ENCODE peak calls at places on chromosome 3, in eight cellular contexts. One of them, this sample, is unnamed.

GRCh38 chr3:125055165-125055912 is 458 bp downstream of the HEG1 start:
- DNase-seq in endodermal cell: peak; percentile 70
- DNase-seq in dorsolateral prefrontal cortex: no peak
- DNase-seq in MCF 10A: no peak
- DNase-seq in CD4-positive, alpha-beta T cell: no peak
- DNase-seq in GM13976: peak; percentile 69
- DNase-seq in left ventricle myocardium inferior: peak; percentile 49
- DNase-seq in AG09309: no peak
- DNase-seq in this sample: no peak

GRCh38 chr3:47932431-47932830 is 83.8 kb downstream of the MAP4 start:
- DNase-seq in left ventricle myocardium inferior: no peak
- DNase-seq in endodermal cell: no peak
- DNase-seq in dorsolateral prefrontal cortex: no peak
- DNase-seq in CD4-positive, alpha-beta T cell: no peak
- DNase-seq in GM13976: no peak
- DNase-seq in MCF 10A: no peak
- DNase-seq in AG09309: no peak
- DNase-seq in this sample: no peak

GRCh38 chr3:55272031-55272645 is 215.0 kb downstream of the WNT5A start:
- DNase-seq in dorsolateral prefrontal cortex: no peak
- DNase-seq in left ventricle myocardium inferior: no peak
- DNase-seq in AG09309: no peak
- DNase-seq in CD4-positive, alpha-beta T cell: no peak
- DNase-seq in endodermal cell: no peak
- DNase-seq in GM13976: no peak
- DNase-seq in MCF 10A: no peak
- DNase-seq in this sample: no peak

GRCh38 chr3:7977245-7978103 is 524.1 kb upstream of the LMCD1 start:
- DNase-seq in endodermal cell: peak; percentile 53
- DNase-seq in dorsolateral prefrontal cortex: no peak
- DNase-seq in MCF 10A: peak; percentile 8
- DNase-seq in left ventricle myocardium inferior: no peak
- DNase-seq in CD4-positive, alpha-beta T cell: no peak
- DNase-seq in AG09309: no peak
- DNase-seq in GM13976: no peak
- DNase-seq in this sample: no peak

GRCh38 chr3:27561591-27561990 is 77.4 kb upstream of the SLC4A7 start:
- DNase-seq in AG09309: no peak
- DNase-seq in left ventricle myocardium inferior: no peak
- DNase-seq in dorsolateral prefrontal cortex: no peak
- DNase-seq in GM13976: no peak
- DNase-seq in MCF 10A: no peak
- DNase-seq in endodermal cell: no peak
- DNase-seq in CD4-positive, alpha-beta T cell: no peak
- DNase-seq in this sample: no peak

GRCh38 chr3:160226026-160226739 is 961 bp downstream of the C3orf80 start:
- DNase-seq in MCF 10A: no peak
- DNase-seq in endodermal cell: peak; percentile 82
- DNase-seq in AG09309: no peak
- DNase-seq in dorsolateral prefrontal cortex: no peak
- DNase-seq in CD4-positive, alpha-beta T cell: no peak
- DNase-seq in left ventricle myocardium inferior: no peak
- DNase-seq in GM13976: peak; percentile 52
- DNase-seq in this sample: no peak

GRCh38 chr3:29201609-29202008 is 79.3 kb upstream of the RBMS3 start:
- DNase-seq in AG09309: no peak
- DNase-seq in MCF 10A: no peak
- DNase-seq in GM13976: no peak
- DNase-seq in left ventricle myocardium inferior: no peak
- DNase-seq in endodermal cell: no peak
- DNase-seq in CD4-positive, alpha-beta T cell: no peak
- DNase-seq in dorsolateral prefrontal cortex: no peak
- DNase-seq in this sample: no peak

GRCh38 chr3:186589115-186589514 is 18.6 kb downstream of the DNAJB11 start:
- DNase-seq in AG09309: no peak
- DNase-seq in dorsolateral prefrontal cortex: no peak
- DNase-seq in CD4-positive, alpha-beta T cell: no peak
- DNase-seq in MCF 10A: peak; percentile 73
- DNase-seq in GM13976: no peak
- DNase-seq in endodermal cell: no peak
- DNase-seq in left ventricle myocardium inferior: no peak
- DNase-seq in this sample: no peak

GRCh38 chr3:102069211-102069662 is 219.9 kb downstream of the NFKBIZ start:
- DNase-seq in dorsolateral prefrontal cortex: no peak
- DNase-seq in endodermal cell: no peak
- DNase-seq in MCF 10A: peak; percentile 76
- DNase-seq in CD4-positive, alpha-beta T cell: no peak
- DNase-seq in GM13976: no peak
- DNase-seq in AG09309: peak; percentile 73
- DNase-seq in left ventricle myocardium inferior: no peak
- DNase-seq in this sample: no peak

GRCh38 chr3:159620873-159621272 is 367.8 kb upstream of the IL12A start:
- DNase-seq in left ventricle myocardium inferior: no peak
- DNase-seq in GM13976: no peak
- DNase-seq in dorsolateral prefrontal cortex: no peak
- DNase-seq in AG09309: peak; percentile 52
- DNase-seq in CD4-positive, alpha-beta T cell: no peak
- DNase-seq in endodermal cell: no peak
- DNase-seq in MCF 10A: peak; percentile 80
- DNase-seq in this sample: no peak

GRCh38 chr3:52277972-52278509 is 408 bp downstream of the WDR82 start:
- DNase-seq in left ventricle myocardium inferior: no peak
- DNase-seq in CD4-positive, alpha-beta T cell: no peak
- DNase-seq in dorsolateral prefrontal cortex: no peak
- DNase-seq in GM13976: peak; percentile 69
- DNase-seq in MCF 10A: peak; percentile 66
- DNase-seq in AG09309: no peak
- DNase-seq in endodermal cell: peak; percentile 85
- DNase-seq in this sample: no peak

GRCh38 chr3:10334042-10334441 is 13.1 kb upstream of the SEC13 start:
- DNase-seq in AG09309: no peak
- DNase-seq in MCF 10A: no peak
- DNase-seq in left ventricle myocardium inferior: peak; percentile 6
- DNase-seq in dorsolateral prefrontal cortex: no peak
- DNase-seq in endodermal cell: no peak
- DNase-seq in GM13976: no peak
- DNase-seq in CD4-positive, alpha-beta T cell: no peak
- DNase-seq in this sample: no peak

GRCh38 chr3:127174715-127175140 is 18.2 kb upstream of the PRR23E start:
- DNase-seq in AG09309: no peak
- DNase-seq in dorsolateral prefrontal cortex: no peak
- DNase-seq in MCF 10A: no peak
- DNase-seq in CD4-positive, alpha-beta T cell: no peak
- DNase-seq in endodermal cell: no peak
- DNase-seq in left ventricle myocardium inferior: no peak
- DNase-seq in GM13976: peak; percentile 10
- DNase-seq in this sample: no peak

GRCh38 chr3:101964861-101965260 is 115.5 kb downstream of the NFKBIZ start:
- DNase-seq in CD4-positive, alpha-beta T cell: no peak
- DNase-seq in MCF 10A: peak; percentile 31
- DNase-seq in dorsolateral prefrontal cortex: no peak
- DNase-seq in left ventricle myocardium inferior: no peak
- DNase-seq in AG09309: no peak
- DNase-seq in GM13976: no peak
- DNase-seq in endodermal cell: peak; percentile 47
- DNase-seq in this sample: no peak

GRCh38 chr3:177440456-177441105 is 243.3 kb upstream of the TBL1XR1 start:
- DNase-seq in AG09309: no peak
- DNase-seq in dorsolateral prefrontal cortex: no peak
- DNase-seq in left ventricle myocardium inferior: no peak
- DNase-seq in CD4-positive, alpha-beta T cell: no peak
- DNase-seq in MCF 10A: no peak
- DNase-seq in GM13976: no peak
- DNase-seq in endodermal cell: no peak
- DNase-seq in this sample: no peak

GRCh38 chr3:4627651-4628375 is 134.7 kb downstream of the ITPR1 start:
- DNase-seq in MCF 10A: no peak
- DNase-seq in AG09309: no peak
- DNase-seq in GM13976: no peak
- DNase-seq in CD4-positive, alpha-beta T cell: no peak
- DNase-seq in endodermal cell: no peak
- DNase-seq in left ventricle myocardium inferior: no peak
- DNase-seq in dorsolateral prefrontal cortex: no peak
- DNase-seq in this sample: no peak

GRCh38 chr3:110246796-110247369 is 824.7 kb upstream of the NECTIN3 start:
- DNase-seq in CD4-positive, alpha-beta T cell: no peak
- DNase-seq in GM13976: no peak
- DNase-seq in endodermal cell: no peak
- DNase-seq in MCF 10A: peak; percentile 7
- DNase-seq in AG09309: no peak
- DNase-seq in dorsolateral prefrontal cortex: no peak
- DNase-seq in left ventricle myocardium inferior: no peak
- DNase-seq in this sample: no peak

GRCh38 chr3:45210308-45211038 is 15.6 kb downstream of the TMEM158 start:
- DNase-seq in left ventricle myocardium inferior: peak; percentile 82
- DNase-seq in AG09309: peak; percentile 66
- DNase-seq in dorsolateral prefrontal cortex: no peak
- DNase-seq in MCF 10A: peak; percentile 79
- DNase-seq in GM13976: peak; percentile 68
- DNase-seq in CD4-positive, alpha-beta T cell: peak; percentile 80
- DNase-seq in endodermal cell: peak; percentile 93
- DNase-seq in this sample: peak; percentile 44

DNA sequence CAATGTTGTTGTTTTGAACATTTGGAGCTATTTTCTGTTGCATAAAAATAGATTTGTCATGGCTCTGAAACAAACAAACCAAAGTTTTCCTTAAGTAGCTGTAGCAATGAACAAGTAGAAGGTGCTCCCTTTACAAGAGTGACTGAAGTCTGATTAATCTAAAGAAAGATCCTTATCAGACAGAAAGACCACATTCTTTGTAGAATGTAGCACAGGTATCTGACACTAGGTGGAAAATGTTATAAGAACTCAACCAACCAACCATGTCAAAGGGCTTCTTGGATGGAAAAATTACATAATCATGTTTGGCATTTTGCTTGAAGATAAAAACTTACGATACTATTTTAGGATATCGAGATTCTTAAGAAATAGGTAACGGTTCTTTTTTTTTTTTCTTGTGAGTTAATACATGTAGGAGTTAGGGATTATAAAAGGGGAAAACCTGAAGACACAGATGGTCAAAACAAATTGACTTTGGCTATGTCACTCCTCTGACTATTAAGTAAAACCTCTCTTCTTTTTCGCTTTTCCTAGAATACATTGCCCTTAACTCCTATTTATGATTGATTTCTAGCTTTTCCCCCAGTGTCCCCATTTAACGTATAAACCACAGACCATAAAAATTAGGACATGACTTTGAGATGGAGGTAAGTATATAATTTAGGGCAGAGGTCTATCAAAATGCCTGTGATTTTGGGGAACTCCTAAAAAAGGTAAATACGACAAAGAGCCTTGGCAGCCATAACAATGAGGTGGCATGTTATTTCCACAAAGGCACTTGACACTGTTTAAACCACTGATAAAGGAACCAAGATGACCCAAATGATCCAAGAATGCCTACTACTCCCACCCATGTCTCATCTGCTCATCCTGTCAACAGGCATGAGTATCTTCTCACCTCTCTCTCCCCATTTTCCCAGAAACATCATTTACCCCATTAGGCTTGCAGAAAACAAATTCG is 72.0 kb downstream of the CCR4 start:
- DNase-seq in GM13976: no peak
- DNase-seq in MCF 10A: no peak
- DNase-seq in AG09309: no peak
- DNase-seq in dorsolateral prefrontal cortex: no peak
- DNase-seq in endodermal cell: no peak
- DNase-seq in left ventricle myocardium inferior: no peak
- DNase-seq in CD4-positive, alpha-beta T cell: no peak
- DNase-seq in this sample: no peak
- TF ChIP-seq CTCF in GM13976: no peak
- TF ChIP-seq CTCF in MCF 10A: no peak
- TF ChIP-seq CTCF in AG09309: no peak
- TF ChIP-seq CTCF in dorsolateral prefrontal cortex: no peak
- TF ChIP-seq CTCF in endodermal cell: peak; percentile 43
- TF ChIP-seq CTCF in left ventricle myocardium inferior: no peak
- TF ChIP-seq CTCF in CD4-positive, alpha-beta T cell: peak; percentile 23
- TF ChIP-seq CTCF in this sample: no peak

DNA sequence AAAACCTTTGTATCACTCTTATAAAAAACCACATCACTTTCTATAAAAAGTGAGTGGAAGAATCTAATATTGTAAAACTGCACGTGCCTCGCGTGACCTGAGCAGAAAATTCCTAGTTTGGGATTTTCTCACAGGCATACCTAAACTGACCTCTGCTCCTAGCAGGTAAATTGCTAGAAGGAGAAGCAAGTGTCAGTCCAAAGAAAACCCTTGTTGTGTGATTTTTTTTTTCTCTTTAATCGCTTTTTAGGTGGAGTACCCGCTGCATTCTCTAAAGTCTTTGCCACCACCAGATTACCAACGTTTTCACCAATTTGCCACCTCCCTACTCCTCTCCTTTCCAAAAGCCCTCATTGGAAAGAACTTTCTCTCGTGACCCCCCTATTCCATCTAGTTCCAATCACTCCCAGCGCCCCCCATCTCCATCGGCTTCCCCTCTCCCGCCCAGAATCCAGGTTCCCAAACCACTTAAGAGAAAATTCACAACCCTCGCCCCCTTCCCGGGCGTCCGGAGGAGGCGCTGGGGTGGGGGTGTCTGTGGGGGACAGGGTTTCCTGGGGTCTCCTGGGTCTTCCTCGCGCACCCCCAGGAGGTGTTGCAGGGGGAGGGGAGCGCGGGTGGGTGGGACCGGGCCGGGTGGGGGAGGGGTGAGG is 401 bp upstream of the UBE2E1 start:
- DNase-seq in MCF 10A: no peak
- DNase-seq in CD4-positive, alpha-beta T cell: no peak
- DNase-seq in AG09309: no peak
- DNase-seq in left ventricle myocardium inferior: no peak
- DNase-seq in endodermal cell: peak; percentile 86
- DNase-seq in dorsolateral prefrontal cortex: no peak
- DNase-seq in GM13976: no peak
- DNase-seq in this sample: no peak
- TF ChIP-seq CTCF in MCF 10A: no peak
- TF ChIP-seq CTCF in CD4-positive, alpha-beta T cell: no peak
- TF ChIP-seq CTCF in AG09309: no peak
- TF ChIP-seq CTCF in left ventricle myocardium inferior: no peak
- TF ChIP-seq CTCF in endodermal cell: peak; percentile 15
- TF ChIP-seq CTCF in dorsolateral prefrontal cortex: no peak
- TF ChIP-seq CTCF in GM13976: no peak
- TF ChIP-seq CTCF in this sample: no peak

GRCh38 chr3:142543307-142543706 is 35.2 kb downstream of the ATR start:
- DNase-seq in MCF 10A: no peak
- DNase-seq in left ventricle myocardium inferior: no peak
- DNase-seq in endodermal cell: no peak
- DNase-seq in dorsolateral prefrontal cortex: no peak
- DNase-seq in CD4-positive, alpha-beta T cell: no peak
- DNase-seq in AG09309: no peak
- DNase-seq in GM13976: no peak
- DNase-seq in this sample: no peak
- TF ChIP-seq CTCF in MCF 10A: no peak
- TF ChIP-seq CTCF in left ventricle myocardium inferior: no peak
- TF ChIP-seq CTCF in endodermal cell: no peak
- TF ChIP-seq CTCF in dorsolateral prefrontal cortex: no peak
- TF ChIP-seq CTCF in CD4-positive, alpha-beta T cell: no peak
- TF ChIP-seq CTCF in AG09309: no peak
- TF ChIP-seq CTCF in GM13976: no peak
- TF ChIP-seq CTCF in this sample: no peak

DNA sequence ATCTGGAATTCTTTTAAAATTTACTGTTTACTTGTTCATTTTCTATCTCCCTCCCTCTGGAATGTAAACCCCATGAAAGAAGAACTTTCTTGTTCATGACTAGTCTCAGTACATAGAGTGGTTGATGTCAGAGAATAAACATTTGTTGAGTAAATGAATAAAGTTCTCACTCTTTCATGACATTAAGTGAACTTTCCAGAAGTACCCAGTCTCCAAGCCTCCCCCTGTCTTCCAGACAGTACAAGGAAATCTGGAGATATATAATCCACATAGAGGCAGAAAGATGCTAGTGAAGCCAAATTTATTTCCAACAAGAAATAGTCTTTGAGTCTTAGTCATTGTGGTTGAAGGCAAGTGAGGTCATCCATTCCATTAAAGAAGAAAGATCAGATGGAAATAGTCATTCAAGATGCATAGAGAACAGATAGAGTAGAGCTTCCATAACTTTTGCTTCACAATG is 71.5 kb upstream of the GALNT15 start:
- DNase-seq in MCF 10A: no peak
- DNase-seq in CD4-positive, alpha-beta T cell: no peak
- DNase-seq in left ventricle myocardium inferior: no peak
- DNase-seq in endodermal cell: no peak
- DNase-seq in AG09309: no peak
- DNase-seq in dorsolateral prefrontal cortex: no peak
- DNase-seq in GM13976: no peak
- DNase-seq in this sample: no peak
- TF ChIP-seq CTCF in MCF 10A: no peak
- TF ChIP-seq CTCF in CD4-positive, alpha-beta T cell: no peak
- TF ChIP-seq CTCF in left ventricle myocardium inferior: no peak
- TF ChIP-seq CTCF in endodermal cell: no peak
- TF ChIP-seq CTCF in AG09309: no peak
- TF ChIP-seq CTCF in dorsolateral prefrontal cortex: no peak
- TF ChIP-seq CTCF in GM13976: no peak
- TF ChIP-seq CTCF in this sample: no peak